ENCODE peak calls at places on chromosomes 2 and 18, in five cellular contexts. D is PC-3, X is fibroblast of mammary gland, U is tibial artery, J is left ventricle myocardium inferior. Q is an unnamed sample.

GRCh38 chr2:177246000-177246399 is 18.5 kb downstream of the NFE2L2 start:
- DNase-seq in D (no peak), X (no peak), U (no peak), J (no peak), Q (no peak)

GRCh38 chr2:12424820-12425219 is 291.9 kb upstream of the TRIB2 start:
- DNase-seq in D (no peak), X (peak), U (no peak), J (peak), Q (no peak)

GRCh38 chr2:31762085-31762484 is 181.3 kb upstream of the SRD5A2 start:
- DNase-seq in D (peak), X (no peak), U (no peak), J (no peak), Q (no peak)

GRCh38 chr18:647304-647703 is 10.1 kb upstream of the TYMS start:
- DNase-seq in D (no peak), X (no peak), U (no peak), J (no peak), Q (no peak)

GRCh38 chr2:222707689-222708273 is 36.3 kb downstream of the MOGAT1 start:
- DNase-seq in D (peak), X (peak), U (no peak), J (no peak), Q (peak)

GRCh38 chr18:64720781-64721464 is 572.0 kb upstream of the LINC00305 start:
- DNase-seq in D (peak), X (no peak), U (no peak), J (no peak), Q (no peak)

GRCh38 chr18:79643049-79643765 is 36.4 kb upstream of the CTDP1 start:
- DNase-seq in D (no peak), X (no peak), U (no peak), J (no peak), Q (no peak)

GRCh38 chr2:3377279-3377611 is 373 bp downstream of the EIPR1 start:
- DNase-seq in D (peak), X (peak), U (no peak), J (no peak), Q (peak)

GRCh38 chr2:63846487-63846886 is 4.8 kb downstream of the UGP2 start:
- DNase-seq in D (no peak), X (peak), U (no peak), J (no peak), Q (no peak)

GRCh38 chr2:3572620-3573019 is 2.4 kb upstream of the RPS7 start:
- DNase-seq in D (no peak), X (no peak), U (no peak), J (no peak), Q (no peak)

GRCh38 chr2:12884713-12885282 is 168.1 kb downstream of the TRIB2 start:
- DNase-seq in D (peak), X (peak), U (peak), J (peak), Q (peak)

GRCh38 chr2:164954954-164955701 is at the start of gene SLC38A11:
- DNase-seq in D (no peak), X (peak), U (no peak), J (peak), Q (peak)

GRCh38 chr2:136054856-136055255 is 63.1 kb downstream of the CXCR4 start:
- DNase-seq in D (no peak), X (no peak), U (no peak), J (no peak), Q (no peak)

GRCh38 chr2:235458839-235459273 is 35.0 kb upstream of the AGAP1 start:
- DNase-seq in D (peak), X (peak), U (no peak), J (peak), Q (peak)

GRCh38 chr2:51994123-51994788 is 962.3 kb upstream of the NRXN1 start:
- DNase-seq in D (peak), X (no peak), U (no peak), J (no peak), Q (peak)

GRCh38 chr18:32470136-32470712 is 458 bp downstream of the GAREM1 start:
- DNase-seq in D (no peak), X (peak), U (peak), J (peak), Q (peak)

GRCh38 chr2:11038641-11039040 is 116.6 kb upstream of the SLC66A3 start:
- DNase-seq in D (no peak), X (no peak), U (no peak), J (no peak), Q (no peak)

GRCh38 chr18:33146009-33146408 is 294.5 kb downstream of the CCDC178 start:
- DNase-seq in D (no peak), X (no peak), U (no peak), J (no peak), Q (peak)

GRCh38 chr2:223601932-223602676 is at the start of gene SCG2:
- DNase-seq in D (peak), X (peak), U (peak), J (peak), Q (peak)

GRCh38 chr2:1282552-1282951 is 130.7 kb upstream of the TPO start:
- DNase-seq in D (no peak), X (peak), U (no peak), J (peak), Q (no peak)

GRCh38 chr2:197306691-197307030 is 3.9 kb downstream of the ANKRD44 start:
- DNase-seq in D (peak), X (no peak), U (peak), J (peak), Q (peak)

GRCh38 chr18:2570772-2571199 is 519 bp downstream of the METTL4 start:
- DNase-seq in D (peak), X (peak), U (peak), J (peak), Q (peak)

GRCh38 chr2:104863585-104864279 is 9.8 kb downstream of the POU3F3 start:
- DNase-seq in D (no peak), X (no peak), U (no peak), J (no peak), Q (no peak)

GRCh38 chr18:54828290-54828871 is at the start of gene RAB27B:
- DNase-seq in D (peak), X (peak), U (peak), J (peak), Q (peak)

GRCh38 chr2:132963161-132963560 is 293.2 kb upstream of the LYPD1 start:
- DNase-seq in D (no peak), X (no peak), U (no peak), J (no peak), Q (no peak)

GRCh38 chr2:217000406-217000805 is 140.5 kb upstream of the TNP1 start:
- DNase-seq in D (peak), X (no peak), U (no peak), J (no peak), Q (no peak)

GRCh38 chr18:48548404-48548771 is 9.6 kb downstream of the CTIF start:
- DNase-seq in D (no peak), X (no peak), U (peak), J (peak), Q (peak)

GRCh38 chr2:60834270-60834717 is 47.1 kb upstream of the REL start:
- DNase-seq in D (no peak), X (no peak), U (no peak), J (no peak), Q (no peak)

GRCh38 chr2:170716851-170717598 is 1.9 kb downstream of the SP5 start:
- DNase-seq in D (no peak), X (peak), U (peak), J (peak), Q (peak)

GRCh38 chr18:50706199-50706598 is 113.6 kb downstream of the MRO start:
- DNase-seq in D (no peak), X (no peak), U (no peak), J (no peak), Q (no peak)

GRCh38 chr2:30410217-30410616 is 36.8 kb upstream of the LCLAT1 start:
- DNase-seq in D (peak), X (peak), U (no peak), J (no peak), Q (peak)

GRCh38 chr2:64338910-64339500 is 115.0 kb upstream of the LGALSL start:
- DNase-seq in D (peak), X (peak), U (no peak), J (no peak), Q (peak)

GRCh38 chr2:147382322-147382948 is 462.4 kb upstream of the ACVR2A start:
- DNase-seq in D (no peak), X (no peak), U (no peak), J (no peak), Q (peak)

GRCh38 chr2:53549497-53549896 is 218.1 kb upstream of the CHAC2 start:
- DNase-seq in D (no peak), X (no peak), U (no peak), J (peak), Q (no peak)

GRCh38 chr2:234147335-234147861 is 96.9 kb downstream of the SPP2 start:
- DNase-seq in D (no peak), X (no peak), U (no peak), J (no peak), Q (no peak)

DNA sequence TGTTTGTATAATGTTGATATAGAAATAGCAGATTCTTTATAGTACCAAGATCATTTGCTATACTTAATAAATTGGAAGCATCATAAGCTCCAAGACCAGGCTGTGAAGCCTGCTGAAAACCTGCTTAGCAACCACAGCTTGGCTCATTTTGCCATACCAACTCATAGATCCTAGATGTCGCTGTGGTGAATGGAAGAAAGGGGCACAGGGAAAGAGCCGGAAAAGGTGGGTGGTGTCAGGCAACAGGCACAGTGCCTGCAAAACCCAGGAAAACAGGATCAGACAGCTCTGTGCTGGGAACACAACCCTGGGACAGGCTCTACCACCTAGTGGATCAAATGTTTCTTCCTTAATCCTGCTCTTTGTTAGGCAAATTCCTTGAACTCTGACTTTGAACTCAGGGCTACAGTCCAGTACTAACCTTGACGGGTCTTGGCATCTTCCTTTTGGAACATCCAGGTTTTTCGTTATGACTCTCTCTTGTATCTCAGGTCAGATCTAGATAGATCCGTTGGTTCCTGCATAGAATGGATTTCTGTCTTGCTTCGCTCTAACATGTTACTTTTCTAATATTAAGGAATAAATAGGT is 31.6 kb downstream of the TWSG1 start:
- DNase-seq in D (peak), X (peak), U (peak), J (no peak), Q (peak)
- TF ChIP-seq CTCF in D (peak), X (peak), U (peak), J (peak), Q (peak)

DNA sequence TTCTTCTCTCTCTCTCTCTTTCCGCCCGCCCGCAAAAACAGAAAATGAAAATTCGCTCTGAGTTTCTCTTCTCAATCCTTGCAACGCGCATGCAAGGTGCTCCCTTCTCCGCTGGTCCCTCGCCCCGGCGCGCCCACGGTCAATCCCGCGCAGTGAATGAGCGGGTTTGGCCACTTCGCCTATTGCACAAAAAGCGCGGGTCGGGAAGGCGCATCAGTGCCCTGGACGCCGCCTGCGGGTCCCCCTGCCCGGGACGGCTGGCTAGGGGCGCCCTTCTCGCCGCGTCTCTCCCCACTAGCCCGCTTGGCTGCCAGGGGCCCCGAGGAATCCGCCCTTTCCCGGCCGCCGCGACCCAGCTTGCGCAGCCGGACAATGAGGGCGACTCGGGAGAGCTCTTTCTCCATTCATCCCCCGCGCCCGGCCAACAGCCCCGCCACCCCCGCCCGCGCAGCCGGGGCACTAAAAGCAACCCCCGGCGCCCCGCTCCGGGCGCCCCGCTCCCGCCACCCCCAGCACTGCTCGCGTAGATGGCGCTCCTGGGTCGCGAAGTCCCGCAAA is 686 bp downstream of the LAMA1 start:
- DNase-seq in D (no peak), X (no peak), U (no peak), J (no peak), Q (peak)
- H3K4me3 ChIP-seq in D (no peak), X (peak), U (peak), J (peak), Q (peak)

GRCh38 chr2:43610361-43610760 is 14.5 kb upstream of the THADA start:
- DNase-seq in D (no peak), X (no peak), U (no peak), J (no peak), Q (no peak)

GRCh38 chr2:43605851-43606250 is 10.0 kb upstream of the THADA start:
- DNase-seq in D (peak), X (no peak), U (no peak), J (no peak), Q (no peak)

GRCh38 chr2:43609304-43609883 is 13.6 kb upstream of the THADA start:
- DNase-seq in D (peak), X (peak), U (no peak), J (no peak), Q (peak)

GRCh38 chr2:43604674-43605073 is 8.8 kb upstream of the THADA start:
- DNase-seq in D (no peak), X (no peak), U (no peak), J (no peak), Q (no peak)

GRCh38 chr2:43605079-43605655 is 9.3 kb upstream of the THADA start:
- DNase-seq in D (peak), X (peak), U (no peak), J (no peak), Q (peak)
- TF ChIP-seq CTCF in D (peak), X (peak), U (peak), J (peak), Q (peak)

DNA sequence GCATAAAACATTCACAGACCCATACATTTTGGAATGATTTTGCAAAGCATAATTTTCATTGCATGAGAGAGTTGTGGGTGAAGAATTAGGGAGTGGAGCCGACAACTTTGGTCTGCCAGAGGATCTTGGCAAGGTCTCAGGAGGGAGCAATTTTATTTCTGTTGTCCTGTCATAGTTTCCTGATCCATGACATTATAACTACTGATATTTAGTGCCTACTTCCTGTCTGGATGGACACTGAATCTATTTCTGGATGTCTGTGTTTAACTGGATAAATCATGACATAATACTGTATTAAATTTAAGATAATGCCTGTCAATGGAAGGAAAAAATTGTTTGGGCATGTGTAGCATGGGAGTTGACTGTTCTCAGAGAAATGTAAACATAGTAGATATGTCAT is 2.5 kb downstream of the ITGA4 start:
- DNase-seq in D (no peak), X (no peak), U (no peak), J (no peak), Q (peak)
- H3K4me3 ChIP-seq in D (no peak), X (no peak), U (no peak), J (no peak), Q (no peak)

GRCh38 chr2:127695491-127696472 is 5.5 kb upstream of the SFT2D3 start:
- DNase-seq in D (peak), X (peak), U (peak), J (no peak), Q (peak)
- TF ChIP-seq CTCF in D (peak), X (peak), U (peak), J (peak), Q (peak)

DNA sequence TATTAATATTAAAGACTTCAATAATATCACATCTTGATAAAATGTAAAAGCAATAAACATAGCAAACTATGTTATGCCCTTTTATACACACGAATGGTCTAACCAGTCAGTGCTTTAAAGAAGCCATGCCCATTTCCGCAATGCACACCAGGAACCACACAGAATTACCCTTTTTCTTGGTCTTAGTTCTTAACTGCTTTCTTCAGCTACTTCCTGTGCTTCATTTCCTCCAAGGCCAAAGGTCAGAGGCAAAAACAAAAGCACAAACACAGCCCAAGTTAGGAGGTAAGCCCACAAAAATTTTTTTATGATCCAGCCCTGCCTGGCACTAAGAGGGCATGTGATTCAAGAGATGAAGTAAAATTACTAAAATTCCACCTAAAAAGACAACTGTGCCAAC is 267.2 kb downstream of the FBXO15 start:
- DNase-seq in D (peak), X (no peak), U (no peak), J (no peak), Q (no peak)
- H3K4me3 ChIP-seq in D (no peak), X (no peak), U (no peak), J (no peak), Q (no peak)

DNA sequence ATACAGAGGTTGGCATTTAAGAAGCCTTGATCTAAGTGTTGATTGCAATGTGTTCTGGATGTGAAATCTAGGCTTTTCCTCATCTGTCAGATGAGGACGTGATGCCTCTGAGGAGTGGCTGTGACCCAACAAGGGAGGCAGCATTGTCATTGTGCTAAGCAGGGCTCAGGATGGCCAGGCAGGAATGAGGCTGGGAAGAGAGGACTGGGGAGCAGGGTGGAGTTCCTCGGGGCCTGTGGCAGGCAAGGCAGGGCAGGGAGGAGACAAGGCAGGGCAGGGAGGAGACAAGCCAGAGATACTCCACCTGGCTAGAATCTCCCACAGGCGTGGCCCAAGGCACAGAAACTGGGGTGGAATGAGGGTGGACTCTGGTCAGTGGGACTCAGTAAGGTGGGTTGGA is 116.6 kb downstream of the RPIA start:
- DNase-seq in D (no peak), X (no peak), U (no peak), J (no peak), Q (peak)
- TF ChIP-seq CTCF in D (no peak), X (no peak), U (no peak), J (no peak), Q (no peak)

Q was measured in epithelial cell of esophagus.